ENCODE peak calls at places on chromosomes 7 and 10, in ten cellular contexts. One of them, this sample, is unnamed.

GRCh38 chr10:12707461-12708185 is 293.9 kb downstream of the CCDC3 start:
- DNase-seq in nephron progenitor cell: peak
- DNase-seq in HT1080: peak
- DNase-seq in bronchial epithelial cell: peak
- DNase-seq in NCI-H1436: peak
- DNase-seq in GF-D8: no peak
- DNase-seq in GM06990: no peak
- DNase-seq in HuH-7.5: no peak
- DNase-seq in T-helper 1 cell: no peak
- DNase-seq in AG20443: peak
- DNase-seq in this sample: no peak

GRCh38 chr10:22447068-22447467 is 101.8 kb downstream of the SPAG6 start:
- DNase-seq in HT1080: no peak
- DNase-seq in nephron progenitor cell: no peak
- DNase-seq in GM06990: no peak
- DNase-seq in HuH-7.5: no peak
- DNase-seq in bronchial epithelial cell: no peak
- DNase-seq in GF-D8: no peak
- DNase-seq in T-helper 1 cell: no peak
- DNase-seq in NCI-H1436: no peak
- DNase-seq in AG20443: no peak
- DNase-seq in this sample: no peak

GRCh38 chr7:149558149-149558861 is 60.7 kb upstream of the ZNF746 start:
- DNase-seq in GM06990: no peak
- DNase-seq in HT1080: peak
- DNase-seq in bronchial epithelial cell: peak
- DNase-seq in HuH-7.5: no peak
- DNase-seq in nephron progenitor cell: no peak
- DNase-seq in AG20443: peak
- DNase-seq in GF-D8: no peak
- DNase-seq in NCI-H1436: no peak
- DNase-seq in T-helper 1 cell: no peak
- DNase-seq in this sample: no peak

GRCh38 chr7:6886198-6886597 is 60.1 kb upstream of the CCZ1B start:
- DNase-seq in T-helper 1 cell: no peak
- DNase-seq in HuH-7.5: no peak
- DNase-seq in AG20443: no peak
- DNase-seq in nephron progenitor cell: no peak
- DNase-seq in HT1080: no peak
- DNase-seq in bronchial epithelial cell: no peak
- DNase-seq in GM06990: no peak
- DNase-seq in NCI-H1436: no peak
- DNase-seq in GF-D8: no peak
- DNase-seq in this sample: no peak

GRCh38 chr10:76432274-76433012 is 1001.0 kb downstream of the LRMDA start:
- DNase-seq in GM06990: no peak
- DNase-seq in nephron progenitor cell: no peak
- DNase-seq in T-helper 1 cell: no peak
- DNase-seq in HT1080: peak
- DNase-seq in HuH-7.5: no peak
- DNase-seq in AG20443: peak
- DNase-seq in GF-D8: no peak
- DNase-seq in NCI-H1436: no peak
- DNase-seq in bronchial epithelial cell: peak
- DNase-seq in this sample: no peak

GRCh38 chr7:109967401-109967800 is 1123.5 kb upstream of the LRRN3 start:
- DNase-seq in bronchial epithelial cell: peak
- DNase-seq in NCI-H1436: no peak
- DNase-seq in HuH-7.5: no peak
- DNase-seq in T-helper 1 cell: no peak
- DNase-seq in AG20443: no peak
- DNase-seq in GM06990: no peak
- DNase-seq in HT1080: no peak
- DNase-seq in GF-D8: no peak
- DNase-seq in nephron progenitor cell: no peak
- DNase-seq in this sample: no peak

GRCh38 chr10:120942806-120943413 is 91.7 kb downstream of the WDR11 start:
- DNase-seq in HuH-7.5: peak
- DNase-seq in HT1080: peak
- DNase-seq in T-helper 1 cell: peak
- DNase-seq in nephron progenitor cell: peak
- DNase-seq in GM06990: peak
- DNase-seq in AG20443: peak
- DNase-seq in NCI-H1436: peak
- DNase-seq in bronchial epithelial cell: peak
- DNase-seq in GF-D8: no peak
- DNase-seq in this sample: peak

GRCh38 chr10:3861785-3862184 is 76.8 kb upstream of the KLF6 start:
- DNase-seq in HT1080: no peak
- DNase-seq in GM06990: no peak
- DNase-seq in NCI-H1436: no peak
- DNase-seq in nephron progenitor cell: no peak
- DNase-seq in AG20443: no peak
- DNase-seq in HuH-7.5: no peak
- DNase-seq in T-helper 1 cell: no peak
- DNase-seq in bronchial epithelial cell: no peak
- DNase-seq in GF-D8: no peak
- DNase-seq in this sample: no peak

GRCh38 chr7:134686782-134687181 is 40.1 kb downstream of the BPGM start:
- DNase-seq in GF-D8: no peak
- DNase-seq in nephron progenitor cell: no peak
- DNase-seq in bronchial epithelial cell: peak
- DNase-seq in GM06990: no peak
- DNase-seq in NCI-H1436: no peak
- DNase-seq in T-helper 1 cell: no peak
- DNase-seq in HuH-7.5: no peak
- DNase-seq in AG20443: peak
- DNase-seq in HT1080: no peak
- DNase-seq in this sample: no peak

GRCh38 chr10:24822557-24822956 is 98.9 kb upstream of the ARHGAP21 start:
- DNase-seq in T-helper 1 cell: no peak
- DNase-seq in GM06990: peak
- DNase-seq in HuH-7.5: no peak
- DNase-seq in NCI-H1436: no peak
- DNase-seq in bronchial epithelial cell: peak
- DNase-seq in HT1080: no peak
- DNase-seq in AG20443: no peak
- DNase-seq in GF-D8: no peak
- DNase-seq in nephron progenitor cell: no peak
- DNase-seq in this sample: no peak

GRCh38 chr10:81081887-81082620 is 544.4 kb downstream of the SH2D4B start:
- DNase-seq in T-helper 1 cell: no peak
- DNase-seq in bronchial epithelial cell: peak
- DNase-seq in nephron progenitor cell: no peak
- DNase-seq in AG20443: no peak
- DNase-seq in NCI-H1436: no peak
- DNase-seq in HuH-7.5: no peak
- DNase-seq in GM06990: no peak
- DNase-seq in HT1080: peak
- DNase-seq in GF-D8: no peak
- DNase-seq in this sample: no peak

GRCh38 chr10:62258926-62259325 is 9.7 kb downstream of the RTKN2 start:
- DNase-seq in AG20443: no peak
- DNase-seq in T-helper 1 cell: no peak
- DNase-seq in HuH-7.5: no peak
- DNase-seq in GF-D8: no peak
- DNase-seq in nephron progenitor cell: no peak
- DNase-seq in HT1080: peak
- DNase-seq in NCI-H1436: no peak
- DNase-seq in bronchial epithelial cell: peak
- DNase-seq in GM06990: no peak
- DNase-seq in this sample: no peak

GRCh38 chr7:48244902-48245301 is 73.6 kb downstream of the ABCA13 start:
- DNase-seq in HuH-7.5: no peak
- DNase-seq in GM06990: no peak
- DNase-seq in GF-D8: peak
- DNase-seq in NCI-H1436: no peak
- DNase-seq in T-helper 1 cell: no peak
- DNase-seq in HT1080: peak
- DNase-seq in AG20443: no peak
- DNase-seq in bronchial epithelial cell: no peak
- DNase-seq in nephron progenitor cell: no peak
- DNase-seq in this sample: peak

GRCh38 chr7:129829677-129830631 is 122.8 kb downstream of the UBE2H start:
- DNase-seq in HuH-7.5: peak
- DNase-seq in HT1080: peak
- DNase-seq in GF-D8: no peak
- DNase-seq in AG20443: peak
- DNase-seq in bronchial epithelial cell: peak
- DNase-seq in nephron progenitor cell: peak
- DNase-seq in NCI-H1436: peak
- DNase-seq in T-helper 1 cell: peak
- DNase-seq in GM06990: peak
- DNase-seq in this sample: peak

GRCh38 chr10:110967009-110967630 is 47.7 kb downstream of the SHOC2 start:
- DNase-seq in GM06990: no peak
- DNase-seq in NCI-H1436: no peak
- DNase-seq in GF-D8: no peak
- DNase-seq in HT1080: no peak
- DNase-seq in AG20443: no peak
- DNase-seq in HuH-7.5: no peak
- DNase-seq in T-helper 1 cell: no peak
- DNase-seq in nephron progenitor cell: no peak
- DNase-seq in bronchial epithelial cell: no peak
- DNase-seq in this sample: no peak

GRCh38 chr7:142711722-142712616 is 37.3 kb upstream of the PRSS1 start:
- DNase-seq in NCI-H1436: no peak
- DNase-seq in GF-D8: peak
- DNase-seq in bronchial epithelial cell: peak
- DNase-seq in T-helper 1 cell: no peak
- DNase-seq in HT1080: peak
- DNase-seq in GM06990: no peak
- DNase-seq in AG20443: peak
- DNase-seq in HuH-7.5: no peak
- DNase-seq in nephron progenitor cell: peak
- DNase-seq in this sample: peak

GRCh38 chr7:139853576-139854511 is 24.8 kb downstream of the TBXAS1 start:
- DNase-seq in HT1080: peak
- DNase-seq in nephron progenitor cell: no peak
- DNase-seq in AG20443: peak
- DNase-seq in NCI-H1436: no peak
- DNase-seq in HuH-7.5: no peak
- DNase-seq in bronchial epithelial cell: peak
- DNase-seq in GF-D8: peak
- DNase-seq in T-helper 1 cell: no peak
- DNase-seq in GM06990: no peak
- DNase-seq in this sample: peak

GRCh38 chr10:99372546-99373271 is 43.6 kb downstream of the CNNM1 start:
- DNase-seq in GF-D8: no peak
- DNase-seq in AG20443: peak
- DNase-seq in HuH-7.5: no peak
- DNase-seq in T-helper 1 cell: no peak
- DNase-seq in HT1080: no peak
- DNase-seq in nephron progenitor cell: no peak
- DNase-seq in GM06990: no peak
- DNase-seq in NCI-H1436: no peak
- DNase-seq in bronchial epithelial cell: peak
- DNase-seq in this sample: no peak

GRCh38 chr10:20955355-20955893 is 58.3 kb upstream of the NEBL start:
- DNase-seq in HuH-7.5: no peak
- DNase-seq in nephron progenitor cell: no peak
- DNase-seq in bronchial epithelial cell: no peak
- DNase-seq in NCI-H1436: no peak
- DNase-seq in GM06990: no peak
- DNase-seq in GF-D8: no peak
- DNase-seq in AG20443: no peak
- DNase-seq in HT1080: no peak
- DNase-seq in T-helper 1 cell: no peak
- DNase-seq in this sample: no peak

GRCh38 chr10:4725917-4726606 is 99.9 kb upstream of the AKR1E2 start:
- DNase-seq in HuH-7.5: no peak
- DNase-seq in T-helper 1 cell: no peak
- DNase-seq in bronchial epithelial cell: peak
- DNase-seq in GM06990: no peak
- DNase-seq in nephron progenitor cell: no peak
- DNase-seq in HT1080: peak
- DNase-seq in AG20443: peak
- DNase-seq in NCI-H1436: no peak
- DNase-seq in GF-D8: no peak
- DNase-seq in this sample: no peak

GRCh38 chr7:3461923-3462322 is 160.9 kb downstream of the SDK1 start:
- DNase-seq in GM06990: no peak
- DNase-seq in bronchial epithelial cell: no peak
- DNase-seq in GF-D8: no peak
- DNase-seq in AG20443: no peak
- DNase-seq in nephron progenitor cell: no peak
- DNase-seq in HuH-7.5: no peak
- DNase-seq in T-helper 1 cell: peak
- DNase-seq in NCI-H1436: no peak
- DNase-seq in HT1080: no peak
- DNase-seq in this sample: no peak

GRCh38 chr7:51324206-51324884 is 7.7 kb upstream of the COBL start:
- DNase-seq in bronchial epithelial cell: peak
- DNase-seq in nephron progenitor cell: no peak
- DNase-seq in GM06990: no peak
- DNase-seq in T-helper 1 cell: no peak
- DNase-seq in AG20443: no peak
- DNase-seq in GF-D8: no peak
- DNase-seq in HuH-7.5: peak
- DNase-seq in NCI-H1436: no peak
- DNase-seq in HT1080: peak
- DNase-seq in this sample: peak

GRCh38 chr10:93715345-93715744 is 13.0 kb upstream of the FRA10AC1 start:
- DNase-seq in AG20443: no peak
- DNase-seq in NCI-H1436: no peak
- DNase-seq in nephron progenitor cell: no peak
- DNase-seq in HuH-7.5: no peak
- DNase-seq in GM06990: peak
- DNase-seq in T-helper 1 cell: no peak
- DNase-seq in GF-D8: no peak
- DNase-seq in bronchial epithelial cell: no peak
- DNase-seq in HT1080: no peak
- DNase-seq in this sample: no peak

GRCh38 chr7:157274991-157275427 is 61.8 kb upstream of the DNAJB6 start:
- DNase-seq in NCI-H1436: no peak
- DNase-seq in GF-D8: no peak
- DNase-seq in T-helper 1 cell: no peak
- DNase-seq in HuH-7.5: no peak
- DNase-seq in nephron progenitor cell: no peak
- DNase-seq in HT1080: no peak
- DNase-seq in AG20443: no peak
- DNase-seq in bronchial epithelial cell: no peak
- DNase-seq in GM06990: no peak
- DNase-seq in this sample: peak

GRCh38 chr7:27905951-27906350 is 166.0 kb downstream of the TAX1BP1 start:
- DNase-seq in nephron progenitor cell: no peak
- DNase-seq in GF-D8: no peak
- DNase-seq in HuH-7.5: no peak
- DNase-seq in NCI-H1436: no peak
- DNase-seq in T-helper 1 cell: no peak
- DNase-seq in GM06990: no peak
- DNase-seq in AG20443: no peak
- DNase-seq in bronchial epithelial cell: no peak
- DNase-seq in HT1080: no peak
- DNase-seq in this sample: no peak

GRCh38 chr10:117663750-117664149 is 121.2 kb downstream of the EMX2 start:
- DNase-seq in GF-D8: no peak
- DNase-seq in NCI-H1436: no peak
- DNase-seq in T-helper 1 cell: no peak
- DNase-seq in HT1080: peak
- DNase-seq in AG20443: peak
- DNase-seq in HuH-7.5: no peak
- DNase-seq in GM06990: peak
- DNase-seq in bronchial epithelial cell: peak
- DNase-seq in nephron progenitor cell: no peak
- DNase-seq in this sample: no peak

GRCh38 chr10:32388258-32389027 is 41.5 kb upstream of the EPC1 start:
- DNase-seq in GM06990: no peak
- DNase-seq in nephron progenitor cell: no peak
- DNase-seq in HuH-7.5: no peak
- DNase-seq in bronchial epithelial cell: no peak
- DNase-seq in AG20443: no peak
- DNase-seq in NCI-H1436: no peak
- DNase-seq in T-helper 1 cell: no peak
- DNase-seq in HT1080: no peak
- DNase-seq in GF-D8: no peak
- DNase-seq in this sample: no peak